ENCODE peak calls at places on chromosomes 4 and X, in six cellular contexts. W is mammary epithelial cell, C is K562, N is astrocyte, T is hepatocyte, F is fibroblast of lung. S is an unnamed sample.

GRCh38 chr4:183074288-183074990 is 24.6 kb upstream of the WWC2 start:
- DNase-seq in W (no peak), C (no peak), N (peak; percentile 72), T (no peak), F (no peak), S (no peak)

GRCh38 chrX:143934542-143934941 is 50.7 kb downstream of the UBE2NL start:
- DNase-seq in W (no peak), C (no peak), N (no peak), T (no peak), F (no peak), S (no peak)

GRCh38 chr4:38166768-38167167 is 206.6 kb downstream of the PTTG2 start:
- DNase-seq in W (no peak), C (no peak), N (no peak), T (no peak), F (no peak), S (no peak)

GRCh38 chrX:24902808-24903207 is 113.0 kb downstream of the ARX start:
- DNase-seq in W (no peak), C (no peak), N (peak; percentile 75), T (peak; percentile 10), F (peak; percentile 95), S (no peak)

GRCh38 chr4:36303430-36304137 is 22.2 kb downstream of the DTHD1 start:
- DNase-seq in W (no peak), C (no peak), N (no peak), T (no peak), F (no peak), S (no peak)

GRCh38 chr4:149264093-149264733 is 551.4 kb downstream of the IQCM start:
- DNase-seq in W (peak; percentile 39), C (peak; percentile 45), N (peak; percentile 39), T (peak; percentile 55), F (peak; percentile 74), S (peak; percentile 9)

GRCh38 chr4:136311774-136312173 is 1220.5 kb downstream of the PCDH18 start:
- DNase-seq in W (no peak), C (no peak), N (no peak), T (no peak), F (no peak), S (no peak)

GRCh38 chr4:10207116-10207515 is 90.5 kb upstream of the WDR1 start:
- DNase-seq in W (no peak), C (no peak), N (no peak), T (no peak), F (no peak), S (no peak)

GRCh38 chrX:131063613-131064012 is 5.5 kb downstream of the ARHGAP36 start:
- DNase-seq in W (no peak), C (no peak), N (no peak), T (no peak), F (no peak), S (no peak)

GRCh38 chrX:19888419-19888879 is 1.0 kb upstream of the SH3KBP1 start:
- DNase-seq in W (peak; percentile 75), C (peak; percentile 24), N (peak; percentile 42), T (peak; percentile 66), F (peak; percentile 79), S (no peak)

GRCh38 chr4:139241784-139242151 is 38.3 kb downstream of the MGARP start:
- DNase-seq in W (no peak), C (no peak), N (no peak), T (no peak), F (no peak), S (no peak)

GRCh38 chr4:54189140-54189539 is 40.0 kb upstream of the PDGFRA start:
- DNase-seq in W (no peak), C (no peak), N (peak; percentile 49), T (no peak), F (peak; percentile 25), S (no peak)

GRCh38 chrX:40097492-40098263 is at the start of gene BCOR:
- DNase-seq in W (peak; percentile 63), C (peak; percentile 89), N (no peak), T (peak; percentile 89), F (peak; percentile 54), S (no peak)

GRCh38 chr4:157978680-157979361 is 194.0 kb downstream of the GASK1B start:
- DNase-seq in W (peak; percentile 44), C (peak; percentile 61), N (peak; percentile 46), T (peak; percentile 80), F (peak; percentile 75), S (peak; percentile 23)

GRCh38 chr4:85741921-85742591 is 267.1 kb downstream of the ARHGAP24 start:
- DNase-seq in W (no peak), C (peak; percentile 64), N (no peak), T (peak; percentile 20), F (no peak), S (no peak)

GRCh38 chr4:74423101-74423500 is 21.8 kb upstream of the AREG start:
- DNase-seq in W (no peak), C (peak; percentile 65), N (peak; percentile 46), T (peak; percentile 65), F (peak; percentile 87), S (no peak)

GRCh38 chrX:78923198-78924015 is 21.8 kb upstream of the P2RY10 start:
- DNase-seq in W (no peak), C (no peak), N (no peak), T (no peak), F (no peak), S (no peak)

GRCh38 chr4:148239406-148239805 is 202.8 kb downstream of the NR3C2 start:
- DNase-seq in W (no peak), C (no peak), N (no peak), T (no peak), F (peak; percentile 10), S (no peak)

GRCh38 chrX:132046533-132046932 is 23.4 kb downstream of the STK26 start:
- DNase-seq in W (no peak), C (peak; percentile 56), N (no peak), T (no peak), F (no peak), S (no peak)

GRCh38 chr4:169263791-169264392 is 6.9 kb downstream of the SH3RF1 start:
- DNase-seq in W (no peak), C (no peak), N (no peak), T (no peak), F (no peak), S (no peak)

GRCh38 chrX:130626521-130626920 is 224.7 kb downstream of the RBMX2 start:
- DNase-seq in W (no peak), C (no peak), N (peak; percentile 36), T (no peak), F (no peak), S (no peak)

GRCh38 chrX:119488749-119489148 is 20.5 kb downstream of the SLC25A5 start:
- DNase-seq in W (no peak), C (peak; percentile 50), N (no peak), T (peak; percentile 51), F (peak; percentile 59), S (no peak)

DNA sequence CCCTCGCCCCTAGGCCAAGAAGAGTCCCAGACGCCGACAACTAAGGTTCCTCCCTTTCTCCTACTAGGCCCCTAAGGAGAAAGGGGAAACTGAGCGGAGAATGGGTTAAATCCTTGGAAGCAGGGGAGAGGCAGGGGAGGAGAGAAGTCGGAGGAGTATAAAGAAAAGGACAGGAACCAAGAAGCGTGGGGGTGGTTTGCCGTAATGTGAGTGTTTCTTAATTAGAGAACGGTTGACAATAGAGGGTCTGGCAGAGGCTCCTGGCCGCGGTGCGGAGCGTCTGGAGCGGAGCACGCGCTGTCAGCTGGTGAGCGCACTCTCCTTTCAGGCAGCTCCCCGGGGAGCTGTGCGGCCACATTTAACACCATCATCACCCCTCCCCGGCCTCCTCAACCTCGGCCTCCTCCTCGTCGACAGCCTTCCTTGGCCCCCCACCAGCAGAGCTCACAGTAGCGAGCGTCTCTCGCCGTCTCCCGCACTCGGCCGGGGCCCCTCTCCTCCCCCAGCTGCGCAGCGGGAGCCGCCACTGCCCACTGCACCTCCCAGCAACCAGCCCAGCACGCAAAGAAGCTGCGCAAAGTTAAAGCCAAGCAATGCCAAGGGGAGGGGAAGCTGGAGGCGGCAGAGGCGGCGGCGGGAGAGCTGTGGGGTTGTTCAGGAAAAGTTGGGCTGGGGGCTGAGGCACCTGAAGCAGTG is 6.0 kb downstream of the ATOH1 start:
- DNase-seq in W (no peak), C (no peak), N (no peak), T (peak; percentile 19), F (no peak), S (no peak)
- TF ChIP-seq EZH2 in W (no peak), C (no peak), N (peak; percentile 68), T (peak; percentile 74), F (no peak), S (no peak)

DNA sequence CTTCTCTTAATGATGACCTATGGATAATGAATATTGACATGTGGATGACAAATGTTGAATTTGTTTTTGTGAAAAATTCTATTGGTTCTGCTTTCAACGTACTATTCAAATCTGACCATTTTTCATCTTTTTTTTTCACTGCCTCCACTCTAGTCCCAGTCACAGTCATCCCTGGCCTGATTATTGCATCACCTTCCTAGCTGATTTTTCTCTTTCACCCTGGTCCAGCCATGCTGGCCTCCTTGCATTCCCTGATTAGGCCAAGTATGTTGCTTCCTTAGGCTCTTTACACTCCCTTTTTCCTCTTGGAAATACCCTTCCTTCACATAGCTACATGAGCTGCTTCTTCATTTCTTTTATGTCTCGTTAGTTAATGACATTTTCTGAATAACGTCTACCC is 58.1 kb upstream of the MAP9 start:
- DNase-seq in W (no peak), C (no peak), N (no peak), T (no peak), F (no peak), S (no peak)
- H2AFZ ChIP-seq in W (no peak overlapping the region), C (no peak overlapping the region), N (no peak overlapping the region), T (no peak overlapping the region), F (no peak overlapping the region), S (no peak overlapping the region)

GRCh38 chr4:105708376-105709080 is at the start of the genes GSTCD and INTS12:
- DNase-seq in W (peak; percentile 91), C (peak; percentile 94), N (peak; percentile 89), T (peak; percentile 96), F (peak; percentile 95), S (no peak)
- TF ChIP-seq EZH2 in W (no peak), C (no peak), N (no peak), T (no peak), F (peak; percentile 27), S (no peak)

GRCh38 chrX:33252306-33252825 is 41.0 kb upstream of the DMD start:
- DNase-seq in W (no peak), C (no peak), N (no peak), T (no peak), F (peak; percentile 1), S (no peak)
- H2AFZ ChIP-seq in W (no peak overlapping the region), C (no peak overlapping the region), N (no peak overlapping the region), T (no peak overlapping the region), F (no peak overlapping the region), S (no peak overlapping the region)

DNA sequence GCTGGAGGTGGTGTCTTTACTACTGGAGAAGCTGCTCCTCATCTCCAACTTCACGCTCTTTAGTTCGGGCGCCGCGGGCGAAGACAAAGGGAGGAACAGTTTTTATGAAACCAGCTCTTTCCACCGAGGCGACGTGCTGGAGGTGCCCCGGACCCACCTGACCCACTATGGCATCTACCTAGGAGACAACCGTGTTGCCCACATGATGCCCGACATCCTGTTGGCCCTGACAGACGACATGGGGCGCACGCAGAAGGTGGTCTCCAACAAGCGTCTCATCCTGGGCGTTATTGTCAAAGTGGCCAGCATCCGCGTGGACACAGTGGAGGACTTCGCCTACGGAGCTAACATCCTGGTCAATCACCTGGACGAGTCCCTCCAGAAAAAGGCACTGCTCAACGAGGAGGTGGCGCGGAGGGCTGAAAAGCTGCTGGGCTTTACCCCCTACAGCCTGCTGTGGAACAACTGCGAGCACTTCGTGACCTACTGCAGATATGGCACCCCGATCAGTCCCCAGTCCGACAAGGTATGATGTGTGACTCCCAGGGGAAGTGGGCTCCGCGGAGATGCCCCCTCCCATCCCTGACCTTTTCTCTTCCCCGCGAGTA is 645 bp downstream of the LRAT start:
- DNase-seq in W (no peak), C (no peak), N (no peak), T (no peak), F (no peak), S (no peak)
- TF ChIP-seq EZH2 in W (no peak), C (no peak), N (no peak), T (peak; percentile 8), F (no peak), S (no peak)